ENCODE peak calls at places on chromosomes 11 and 22, in six cellular contexts. One of them, this sample, is unnamed.

GRCh38 chr11:67250059-67251043 is 15.9 kb upstream of the GRK2 start:
- DNase-seq in natural killer cell: no peak
- DNase-seq in AG09319: no peak
- DNase-seq in foreskin fibroblast: no peak
- DNase-seq in endothelial cell: no peak
- DNase-seq in fibroblast of pulmonary artery: no peak
- DNase-seq in this sample: no peak

GRCh38 chr11:67466367-67466766 is 2.7 kb downstream of the TMEM134 start:
- DNase-seq in natural killer cell: no peak
- DNase-seq in AG09319: no peak
- DNase-seq in foreskin fibroblast: no peak
- DNase-seq in endothelial cell: no peak
- DNase-seq in fibroblast of pulmonary artery: no peak
- DNase-seq in this sample: no peak

GRCh38 chr11:124769804-124770774 is 8.0 kb upstream of the ESAM start:
- DNase-seq in natural killer cell: no peak
- DNase-seq in AG09319: no peak
- DNase-seq in foreskin fibroblast: peak; percentile 68
- DNase-seq in endothelial cell: no peak
- DNase-seq in fibroblast of pulmonary artery: peak; percentile 63
- DNase-seq in this sample: no peak

GRCh38 chr11:126485021-126485781 is 129.7 kb downstream of the ST3GAL4 start:
- DNase-seq in natural killer cell: no peak
- DNase-seq in AG09319: peak; percentile 10
- DNase-seq in foreskin fibroblast: peak; percentile 56
- DNase-seq in endothelial cell: no peak
- DNase-seq in fibroblast of pulmonary artery: peak; percentile 35
- DNase-seq in this sample: no peak

GRCh38 chr11:47340980-47341775 is 11.3 kb downstream of the MYBPC3 start:
- DNase-seq in natural killer cell: no peak
- DNase-seq in AG09319: no peak
- DNase-seq in foreskin fibroblast: no peak
- DNase-seq in endothelial cell: no peak
- DNase-seq in fibroblast of pulmonary artery: no peak
- DNase-seq in this sample: no peak

GRCh38 chr11:119650251-119650650 is 78.7 kb downstream of the NECTIN1 start:
- DNase-seq in natural killer cell: no peak
- DNase-seq in AG09319: no peak
- DNase-seq in foreskin fibroblast: no peak
- DNase-seq in endothelial cell: no peak
- DNase-seq in fibroblast of pulmonary artery: no peak
- DNase-seq in this sample: no peak

GRCh38 chr22:22928666-22929380 is 41.2 kb downstream of the IGLL5 start:
- DNase-seq in natural killer cell: peak; percentile 71
- DNase-seq in AG09319: no peak
- DNase-seq in foreskin fibroblast: peak; percentile 12
- DNase-seq in endothelial cell: no peak
- DNase-seq in fibroblast of pulmonary artery: peak; percentile 33
- DNase-seq in this sample: peak; percentile 71

GRCh38 chr11:10325398-10326079 is 20.7 kb downstream of the ADM start:
- DNase-seq in natural killer cell: no peak
- DNase-seq in AG09319: peak; percentile 92
- DNase-seq in foreskin fibroblast: peak; percentile 95
- DNase-seq in endothelial cell: no peak
- DNase-seq in fibroblast of pulmonary artery: peak; percentile 93
- DNase-seq in this sample: no peak

GRCh38 chr22:30717331-30717921 is 22.8 kb downstream of the OSBP2 start:
- DNase-seq in natural killer cell: no peak
- DNase-seq in AG09319: no peak
- DNase-seq in foreskin fibroblast: peak; percentile 96
- DNase-seq in endothelial cell: no peak
- DNase-seq in fibroblast of pulmonary artery: peak; percentile 78
- DNase-seq in this sample: no peak

GRCh38 chr11:13114566-13115465 is 105.7 kb downstream of the RASSF10 start:
- DNase-seq in natural killer cell: no peak
- DNase-seq in AG09319: no peak
- DNase-seq in foreskin fibroblast: no peak
- DNase-seq in endothelial cell: no peak
- DNase-seq in fibroblast of pulmonary artery: no peak
- DNase-seq in this sample: no peak

GRCh38 chr11:126246636-126247035 is 22.1 kb downstream of the SRPRA start:
- DNase-seq in natural killer cell: no peak
- DNase-seq in AG09319: no peak
- DNase-seq in foreskin fibroblast: peak; percentile 39
- DNase-seq in endothelial cell: no peak
- DNase-seq in fibroblast of pulmonary artery: peak; percentile 80
- DNase-seq in this sample: no peak

GRCh38 chr11:75164318-75164827 is 13.5 kb downstream of the SLCO2B1 start:
- DNase-seq in natural killer cell: no peak
- DNase-seq in AG09319: no peak
- DNase-seq in foreskin fibroblast: no peak
- DNase-seq in endothelial cell: no peak
- DNase-seq in fibroblast of pulmonary artery: no peak
- DNase-seq in this sample: no peak

GRCh38 chr11:64742940-64743590 is 877 bp downstream of the RASGRP2 start:
- DNase-seq in natural killer cell: peak; percentile 81
- DNase-seq in AG09319: no peak
- DNase-seq in foreskin fibroblast: peak; percentile 31
- DNase-seq in endothelial cell: peak; percentile 86
- DNase-seq in fibroblast of pulmonary artery: peak; percentile 32
- DNase-seq in this sample: peak; percentile 89

GRCh38 chr22:35489225-35489624 is 51.4 kb upstream of the RASD2 start:
- DNase-seq in natural killer cell: no peak
- DNase-seq in AG09319: no peak
- DNase-seq in foreskin fibroblast: no peak
- DNase-seq in endothelial cell: no peak
- DNase-seq in fibroblast of pulmonary artery: no peak
- DNase-seq in this sample: no peak

GRCh38 chr22:44576311-44577260 is 78.6 kb upstream of the RTL6 start:
- DNase-seq in natural killer cell: no peak
- DNase-seq in AG09319: no peak
- DNase-seq in foreskin fibroblast: no peak
- DNase-seq in endothelial cell: no peak
- DNase-seq in fibroblast of pulmonary artery: no peak
- DNase-seq in this sample: no peak

GRCh38 chr11:76677010-76677771 is 6.6 kb upstream of the LRRC32 start:
- DNase-seq in natural killer cell: no peak
- DNase-seq in AG09319: no peak
- DNase-seq in foreskin fibroblast: no peak
- DNase-seq in endothelial cell: no peak
- DNase-seq in fibroblast of pulmonary artery: no peak
- DNase-seq in this sample: no peak

GRCh38 chr22:49202226-49202625 is 625.4 kb downstream of the BRD1 start:
- DNase-seq in natural killer cell: no peak
- DNase-seq in AG09319: no peak
- DNase-seq in foreskin fibroblast: no peak
- DNase-seq in endothelial cell: no peak
- DNase-seq in fibroblast of pulmonary artery: no peak
- DNase-seq in this sample: no peak

GRCh38 chr22:30038219-30038618 is 42.0 kb upstream of the HORMAD2 start:
- DNase-seq in natural killer cell: no peak
- DNase-seq in AG09319: no peak
- DNase-seq in foreskin fibroblast: peak; percentile 55
- DNase-seq in endothelial cell: no peak
- DNase-seq in fibroblast of pulmonary artery: peak; percentile 85
- DNase-seq in this sample: no peak

GRCh38 chr11:122020902-122021301 is 95.1 kb downstream of the BLID start:
- DNase-seq in natural killer cell: no peak
- DNase-seq in AG09319: no peak
- DNase-seq in foreskin fibroblast: no peak
- DNase-seq in endothelial cell: peak; percentile 31
- DNase-seq in fibroblast of pulmonary artery: peak; percentile 61
- DNase-seq in this sample: no peak

GRCh38 chr11:75814369-75814685 is 683 bp upstream of the UVRAG start:
- DNase-seq in natural killer cell: no peak
- DNase-seq in AG09319: no peak
- DNase-seq in foreskin fibroblast: no peak
- DNase-seq in endothelial cell: no peak
- DNase-seq in fibroblast of pulmonary artery: no peak
- DNase-seq in this sample: no peak

GRCh38 chr11:9687736-9688494 is 24.0 kb downstream of the SWAP70 start:
- DNase-seq in natural killer cell: no peak
- DNase-seq in AG09319: no peak
- DNase-seq in foreskin fibroblast: peak; percentile 47
- DNase-seq in endothelial cell: no peak
- DNase-seq in fibroblast of pulmonary artery: peak; percentile 76
- DNase-seq in this sample: no peak

GRCh38 chr11:1263036-1263435 is 40.2 kb downstream of the MUC5B start:
- DNase-seq in natural killer cell: peak; percentile 24
- DNase-seq in AG09319: no peak
- DNase-seq in foreskin fibroblast: no peak
- DNase-seq in endothelial cell: no peak
- DNase-seq in fibroblast of pulmonary artery: no peak
- DNase-seq in this sample: no peak

GRCh38 chr11:29782447-29782846 is 234.4 kb downstream of the KCNA4 start:
- DNase-seq in natural killer cell: no peak
- DNase-seq in AG09319: no peak
- DNase-seq in foreskin fibroblast: no peak
- DNase-seq in endothelial cell: no peak
- DNase-seq in fibroblast of pulmonary artery: peak; percentile 6
- DNase-seq in this sample: no peak

GRCh38 chr11:110148775-110149744 is 55.9 kb downstream of the ZC3H12C start:
- DNase-seq in natural killer cell: no peak
- DNase-seq in AG09319: peak; percentile 7
- DNase-seq in foreskin fibroblast: peak; percentile 63
- DNase-seq in endothelial cell: no peak
- DNase-seq in fibroblast of pulmonary artery: peak; percentile 91
- DNase-seq in this sample: no peak

GRCh38 chr11:32113637-32114203 is 22.8 kb downstream of the RCN1 start:
- DNase-seq in natural killer cell: no peak
- DNase-seq in AG09319: no peak
- DNase-seq in foreskin fibroblast: no peak
- DNase-seq in endothelial cell: no peak
- DNase-seq in fibroblast of pulmonary artery: no peak
- DNase-seq in this sample: no peak

GRCh38 chr11:60498399-60498798 is 5.8 kb downstream of the MS4A12 start:
- DNase-seq in natural killer cell: no peak
- DNase-seq in AG09319: no peak
- DNase-seq in foreskin fibroblast: no peak
- DNase-seq in endothelial cell: no peak
- DNase-seq in fibroblast of pulmonary artery: no peak
- DNase-seq in this sample: no peak

GRCh38 chr11:132072044-132072879 is 701.8 kb downstream of the NTM start:
- DNase-seq in natural killer cell: no peak
- DNase-seq in AG09319: peak; percentile 90
- DNase-seq in foreskin fibroblast: peak; percentile 98
- DNase-seq in endothelial cell: no peak
- DNase-seq in fibroblast of pulmonary artery: peak; percentile 96
- DNase-seq in this sample: no peak

DNA sequence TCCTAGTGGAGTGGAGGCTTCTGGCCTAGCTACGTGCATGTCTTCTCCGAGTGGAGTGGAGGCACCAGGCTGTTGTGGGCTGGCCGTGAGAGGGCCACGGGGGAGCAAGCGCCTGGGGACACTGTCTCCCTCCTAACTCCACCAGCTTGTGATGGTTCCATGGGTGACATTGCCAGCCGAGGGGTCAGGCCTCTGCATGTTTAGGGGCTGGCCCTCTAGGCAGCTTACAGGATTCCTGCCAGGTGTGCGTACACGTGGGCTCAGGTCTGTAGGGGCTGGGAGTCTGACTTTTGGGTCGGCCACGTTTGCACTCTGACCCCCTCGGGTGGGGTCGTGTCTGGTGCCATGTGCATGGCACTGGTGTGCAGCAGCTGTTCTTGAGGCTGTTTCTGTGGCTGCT is 31.6 kb downstream of the TBC1D22A start:
- DNase-seq in natural killer cell: no peak
- DNase-seq in AG09319: no peak
- DNase-seq in foreskin fibroblast: no peak
- DNase-seq in endothelial cell: no peak
- DNase-seq in fibroblast of pulmonary artery: no peak
- DNase-seq in this sample: peak; percentile 9
- TF ChIP-seq CTCF in natural killer cell: no peak
- TF ChIP-seq CTCF in AG09319: no peak
- TF ChIP-seq CTCF in foreskin fibroblast: no peak
- TF ChIP-seq CTCF in endothelial cell: no peak
- TF ChIP-seq CTCF in fibroblast of pulmonary artery: no peak
- TF ChIP-seq CTCF in this sample: no peak

DNA sequence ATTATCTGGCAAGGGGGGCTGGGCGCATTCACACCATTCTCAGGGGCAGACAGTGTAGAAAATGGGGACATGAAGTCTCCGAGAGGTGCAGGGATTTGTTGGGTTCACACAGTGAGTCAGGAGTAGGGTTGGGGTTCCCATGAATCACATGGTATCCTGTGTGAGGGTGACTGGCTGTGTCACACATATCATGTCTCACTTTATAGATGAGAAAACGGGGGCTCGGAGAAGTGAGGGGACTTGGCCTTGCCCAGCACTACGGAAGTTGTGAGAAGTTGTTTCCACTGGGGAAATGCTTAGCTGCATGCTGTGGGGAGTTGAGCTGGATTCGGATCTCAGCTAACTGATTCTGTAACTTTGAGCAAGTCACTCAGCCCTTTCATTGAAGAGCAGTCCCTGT is 4.2 kb downstream of the GAL3ST3 start:
- DNase-seq in natural killer cell: peak; percentile 30
- DNase-seq in AG09319: no peak
- DNase-seq in foreskin fibroblast: no peak
- DNase-seq in endothelial cell: no peak
- DNase-seq in fibroblast of pulmonary artery: no peak
- DNase-seq in this sample: no peak
- TF ChIP-seq CTCF in natural killer cell: no peak
- TF ChIP-seq CTCF in AG09319: no peak
- TF ChIP-seq CTCF in foreskin fibroblast: no peak
- TF ChIP-seq CTCF in endothelial cell: no peak
- TF ChIP-seq CTCF in fibroblast of pulmonary artery: no peak
- TF ChIP-seq CTCF in this sample: peak; percentile 7

GRCh38 chr11:114059984-114060401 is 482 bp downstream of the ZBTB16 start:
- DNase-seq in natural killer cell: no peak
- DNase-seq in AG09319: no peak
- DNase-seq in foreskin fibroblast: peak; percentile 52
- DNase-seq in endothelial cell: peak; percentile 16
- DNase-seq in fibroblast of pulmonary artery: peak; percentile 60
- DNase-seq in this sample: no peak
- TF ChIP-seq CTCF in natural killer cell: no peak
- TF ChIP-seq CTCF in AG09319: no peak
- TF ChIP-seq CTCF in foreskin fibroblast: no peak
- TF ChIP-seq CTCF in endothelial cell: no peak
- TF ChIP-seq CTCF in fibroblast of pulmonary artery: peak; percentile 5
- TF ChIP-seq CTCF in this sample: no peak

GRCh38 chr22:32127904-32128303 is 31.2 kb downstream of the C22orf42 start:
- DNase-seq in natural killer cell: no peak
- DNase-seq in AG09319: no peak
- DNase-seq in foreskin fibroblast: no peak
- DNase-seq in endothelial cell: peak; percentile 22
- DNase-seq in fibroblast of pulmonary artery: no peak
- DNase-seq in this sample: no peak
- TF ChIP-seq CTCF in natural killer cell: no peak
- TF ChIP-seq CTCF in AG09319: no peak
- TF ChIP-seq CTCF in foreskin fibroblast: no peak
- TF ChIP-seq CTCF in endothelial cell: peak; percentile 52
- TF ChIP-seq CTCF in fibroblast of pulmonary artery: no peak
- TF ChIP-seq CTCF in this sample: no peak